ENCODE peak calls at places on chromosomes 4 and X, in eight cellular contexts. One of them, this sample, is unnamed.

GRCh38 chr4:59583845-59584568 is 1616.1 kb upstream of the ADGRL3 start:
- DNase-seq in tibial nerve: no peak
- DNase-seq in A549: no peak
- DNase-seq in sigmoid colon: no peak
- DNase-seq in K562: no peak
- DNase-seq in stomach: no peak
- DNase-seq in GM12878: no peak
- DNase-seq in ovary: no peak
- DNase-seq in this sample: no peak

GRCh38 chr4:189046642-189047041 is 894.0 kb upstream of the FRG1 start:
- DNase-seq in tibial nerve: no peak
- DNase-seq in A549: no peak
- DNase-seq in sigmoid colon: no peak
- DNase-seq in K562: no peak
- DNase-seq in stomach: no peak
- DNase-seq in GM12878: no peak
- DNase-seq in ovary: no peak
- DNase-seq in this sample: no peak

GRCh38 chrX:107764845-107765608 is 10.6 kb downstream of the TSC22D3 start:
- DNase-seq in tibial nerve: no peak
- DNase-seq in A549: no peak
- DNase-seq in sigmoid colon: no peak
- DNase-seq in K562: no peak
- DNase-seq in stomach: no peak
- DNase-seq in GM12878: no peak
- DNase-seq in ovary: no peak
- DNase-seq in this sample: no peak

GRCh38 chrX:70656304-70656703 is 211.7 kb downstream of the DLG3 start:
- DNase-seq in tibial nerve: no peak
- DNase-seq in A549: no peak
- DNase-seq in sigmoid colon: no peak
- DNase-seq in K562: no peak
- DNase-seq in stomach: no peak
- DNase-seq in GM12878: no peak
- DNase-seq in ovary: no peak
- DNase-seq in this sample: no peak

GRCh38 chrX:93404121-93404520 is 269.3 kb downstream of the NAP1L3 start:
- DNase-seq in tibial nerve: no peak
- DNase-seq in A549: no peak
- DNase-seq in sigmoid colon: no peak
- DNase-seq in K562: no peak
- DNase-seq in stomach: no peak
- DNase-seq in GM12878: no peak
- DNase-seq in ovary: no peak
- DNase-seq in this sample: no peak

GRCh38 chrX:23902419-23902818 is 5.3 kb downstream of the APOO start:
- DNase-seq in tibial nerve: no peak
- DNase-seq in A549: peak; percentile 76
- DNase-seq in sigmoid colon: no peak
- DNase-seq in K562: peak; percentile 11
- DNase-seq in stomach: no peak
- DNase-seq in GM12878: no peak
- DNase-seq in ovary: no peak
- DNase-seq in this sample: no peak

GRCh38 chrX:153444333-153445011 is 1.4 kb downstream of the TREX2 start:
- DNase-seq in tibial nerve: no peak
- DNase-seq in A549: no peak
- DNase-seq in sigmoid colon: peak; percentile 57
- DNase-seq in K562: no peak
- DNase-seq in stomach: no peak
- DNase-seq in GM12878: no peak
- DNase-seq in ovary: no peak
- DNase-seq in this sample: no peak

GRCh38 chrX:120726294-120726693 is 96.4 kb upstream of the C1GALT1C1 start:
- DNase-seq in tibial nerve: no peak
- DNase-seq in A549: no peak
- DNase-seq in sigmoid colon: no peak
- DNase-seq in K562: no peak
- DNase-seq in stomach: no peak
- DNase-seq in GM12878: peak; percentile 73
- DNase-seq in ovary: no peak
- DNase-seq in this sample: no peak

GRCh38 chrX:123339201-123339905 is 155.3 kb downstream of the GRIA3 start:
- DNase-seq in tibial nerve: no peak
- DNase-seq in A549: peak; percentile 3
- DNase-seq in sigmoid colon: no peak
- DNase-seq in K562: no peak
- DNase-seq in stomach: no peak
- DNase-seq in GM12878: no peak
- DNase-seq in ovary: no peak
- DNase-seq in this sample: no peak

GRCh38 chr4:106450249-106450648 is 81.7 kb upstream of the GIMD1 start:
- DNase-seq in tibial nerve: no peak
- DNase-seq in A549: no peak
- DNase-seq in sigmoid colon: no peak
- DNase-seq in K562: no peak
- DNase-seq in stomach: no peak
- DNase-seq in GM12878: no peak
- DNase-seq in ovary: no peak
- DNase-seq in this sample: no peak

GRCh38 chr4:140227286-140227685 is 73.3 kb upstream of the MAML3 start:
- DNase-seq in tibial nerve: no peak
- DNase-seq in A549: peak; percentile 36
- DNase-seq in sigmoid colon: no peak
- DNase-seq in K562: no peak
- DNase-seq in stomach: no peak
- DNase-seq in GM12878: no peak
- DNase-seq in ovary: no peak
- DNase-seq in this sample: no peak

GRCh38 chrX:133792198-133792953 is 193.0 kb downstream of the GPC3 start:
- DNase-seq in tibial nerve: peak; percentile 50
- DNase-seq in A549: peak; percentile 68
- DNase-seq in sigmoid colon: peak; percentile 78
- DNase-seq in K562: peak; percentile 68
- DNase-seq in stomach: peak; percentile 70
- DNase-seq in GM12878: peak; percentile 15
- DNase-seq in ovary: peak; percentile 70
- DNase-seq in this sample: no peak

GRCh38 chrX:20362268-20363002 is 95.7 kb upstream of the RPS6KA3 start:
- DNase-seq in tibial nerve: peak; percentile 5
- DNase-seq in A549: peak; percentile 95
- DNase-seq in sigmoid colon: no peak
- DNase-seq in K562: no peak
- DNase-seq in stomach: no peak
- DNase-seq in GM12878: no peak
- DNase-seq in ovary: no peak
- DNase-seq in this sample: no peak

GRCh38 chrX:118566359-118566758 is 70.7 kb downstream of the DOCK11 start:
- DNase-seq in tibial nerve: no peak
- DNase-seq in A549: no peak
- DNase-seq in sigmoid colon: no peak
- DNase-seq in K562: no peak
- DNase-seq in stomach: no peak
- DNase-seq in GM12878: no peak
- DNase-seq in ovary: no peak
- DNase-seq in this sample: no peak

GRCh38 chr4:116702949-116703348 is 382.4 kb downstream of the TRAM1L1 start:
- DNase-seq in tibial nerve: no peak
- DNase-seq in A549: peak; percentile 11
- DNase-seq in sigmoid colon: no peak
- DNase-seq in K562: no peak
- DNase-seq in stomach: no peak
- DNase-seq in GM12878: no peak
- DNase-seq in ovary: no peak
- DNase-seq in this sample: no peak

GRCh38 chr4:4859010-4859798 is at the start of gene MSX1:
- DNase-seq in tibial nerve: peak; percentile 75
- DNase-seq in A549: peak; percentile 74
- DNase-seq in sigmoid colon: peak; percentile 90
- DNase-seq in K562: peak; percentile 98
- DNase-seq in stomach: peak; percentile 87
- DNase-seq in GM12878: no peak
- DNase-seq in ovary: peak; percentile 87
- DNase-seq in this sample: no peak

GRCh38 chr4:38925492-38926418 is 58.1 kb downstream of the FAM114A1 start:
- DNase-seq in tibial nerve: no peak
- DNase-seq in A549: no peak
- DNase-seq in sigmoid colon: peak; percentile 71
- DNase-seq in K562: no peak
- DNase-seq in stomach: no peak
- DNase-seq in GM12878: no peak
- DNase-seq in ovary: no peak
- DNase-seq in this sample: no peak

GRCh38 chr4:140078366-140078765 is 75.6 kb downstream of the MAML3 start:
- DNase-seq in tibial nerve: peak; percentile 36
- DNase-seq in A549: no peak
- DNase-seq in sigmoid colon: no peak
- DNase-seq in K562: no peak
- DNase-seq in stomach: no peak
- DNase-seq in GM12878: no peak
- DNase-seq in ovary: peak; percentile 61
- DNase-seq in this sample: no peak

GRCh38 chrX:144791298-144791697 is 456.0 kb upstream of the SPANXN1 start:
- DNase-seq in tibial nerve: no peak
- DNase-seq in A549: no peak
- DNase-seq in sigmoid colon: no peak
- DNase-seq in K562: no peak
- DNase-seq in stomach: no peak
- DNase-seq in GM12878: no peak
- DNase-seq in ovary: no peak
- DNase-seq in this sample: no peak
- TF ChIP-seq EP300 in tibial nerve: no peak
- TF ChIP-seq EP300 in A549: no peak
- TF ChIP-seq EP300 in sigmoid colon: no peak
- TF ChIP-seq EP300 in K562: no peak
- TF ChIP-seq EP300 in stomach: no peak
- TF ChIP-seq EP300 in GM12878: no peak
- TF ChIP-seq EP300 in ovary: no peak
- TF ChIP-seq EP300 in this sample: no peak

DNA sequence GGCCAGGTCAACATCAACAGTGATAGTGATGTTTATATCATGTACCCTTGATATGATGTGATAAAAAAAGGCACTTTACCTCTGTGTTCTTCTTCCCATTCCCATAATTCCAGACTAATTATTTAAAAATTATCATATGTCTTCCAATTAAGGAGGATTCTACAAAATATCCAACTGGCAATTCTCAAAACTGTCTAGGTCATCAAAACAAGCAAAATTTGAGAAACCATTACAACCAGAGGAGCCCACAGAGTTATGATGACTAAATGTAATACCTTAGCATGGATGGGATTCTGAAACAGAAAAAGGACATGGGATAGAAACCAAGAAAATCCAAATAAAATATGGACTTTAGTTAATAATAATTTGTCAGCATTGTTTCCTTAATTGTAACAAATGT is 428.6 kb upstream of the AMOT start:
- DNase-seq in tibial nerve: no peak
- DNase-seq in A549: no peak
- DNase-seq in sigmoid colon: no peak
- DNase-seq in K562: no peak
- DNase-seq in stomach: no peak
- DNase-seq in GM12878: no peak
- DNase-seq in ovary: no peak
- DNase-seq in this sample: no peak
- TF ChIP-seq EP300 in tibial nerve: no peak
- TF ChIP-seq EP300 in A549: no peak
- TF ChIP-seq EP300 in sigmoid colon: no peak
- TF ChIP-seq EP300 in K562: no peak
- TF ChIP-seq EP300 in stomach: no peak
- TF ChIP-seq EP300 in GM12878: no peak
- TF ChIP-seq EP300 in ovary: no peak
- TF ChIP-seq EP300 in this sample: no peak

DNA sequence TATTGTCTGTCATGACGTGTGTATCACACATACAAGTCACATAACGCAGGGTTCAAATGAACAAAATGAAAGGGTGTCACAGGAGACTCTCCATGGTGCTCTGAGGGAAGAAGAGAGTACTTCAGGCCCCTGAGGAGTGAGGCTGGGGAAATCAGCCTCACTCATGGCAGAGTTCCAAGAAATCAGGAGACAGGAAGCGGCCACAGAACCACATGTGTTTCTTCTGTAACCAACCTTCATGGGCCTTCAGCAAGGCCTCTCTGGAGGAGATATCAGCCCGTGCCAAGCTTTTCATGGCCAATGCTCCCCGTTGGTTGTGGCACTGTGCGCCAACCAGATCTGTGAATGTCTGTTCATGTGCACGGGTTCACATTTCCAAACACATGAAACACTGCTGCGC is 76.0 kb downstream of the NAT8L start:
- DNase-seq in tibial nerve: no peak
- DNase-seq in A549: no peak
- DNase-seq in sigmoid colon: no peak
- DNase-seq in K562: no peak
- DNase-seq in stomach: no peak
- DNase-seq in GM12878: no peak
- DNase-seq in ovary: no peak
- DNase-seq in this sample: no peak
- TF ChIP-seq EP300 in tibial nerve: no peak
- TF ChIP-seq EP300 in A549: no peak
- TF ChIP-seq EP300 in sigmoid colon: no peak
- TF ChIP-seq EP300 in K562: no peak
- TF ChIP-seq EP300 in stomach: no peak
- TF ChIP-seq EP300 in GM12878: no peak
- TF ChIP-seq EP300 in ovary: no peak
- TF ChIP-seq EP300 in this sample: no peak

GRCh38 chrX:101450052-101450451 is 35.2 kb upstream of the ARMCX4 start:
- DNase-seq in tibial nerve: no peak
- DNase-seq in A549: no peak
- DNase-seq in sigmoid colon: no peak
- DNase-seq in K562: no peak
- DNase-seq in stomach: no peak
- DNase-seq in GM12878: no peak
- DNase-seq in ovary: no peak
- DNase-seq in this sample: no peak

GRCh38 chrX:101449279-101449678 is 36.0 kb upstream of the ARMCX4 start:
- DNase-seq in tibial nerve: no peak
- DNase-seq in A549: no peak
- DNase-seq in sigmoid colon: no peak
- DNase-seq in K562: no peak
- DNase-seq in stomach: no peak
- DNase-seq in GM12878: no peak
- DNase-seq in ovary: no peak
- DNase-seq in this sample: no peak

GRCh38 chrX:101452051-101452450 is 33.2 kb upstream of the ARMCX4 start:
- DNase-seq in tibial nerve: no peak
- DNase-seq in A549: no peak
- DNase-seq in sigmoid colon: no peak
- DNase-seq in K562: no peak
- DNase-seq in stomach: no peak
- DNase-seq in GM12878: no peak
- DNase-seq in ovary: no peak
- DNase-seq in this sample: no peak

DNA sequence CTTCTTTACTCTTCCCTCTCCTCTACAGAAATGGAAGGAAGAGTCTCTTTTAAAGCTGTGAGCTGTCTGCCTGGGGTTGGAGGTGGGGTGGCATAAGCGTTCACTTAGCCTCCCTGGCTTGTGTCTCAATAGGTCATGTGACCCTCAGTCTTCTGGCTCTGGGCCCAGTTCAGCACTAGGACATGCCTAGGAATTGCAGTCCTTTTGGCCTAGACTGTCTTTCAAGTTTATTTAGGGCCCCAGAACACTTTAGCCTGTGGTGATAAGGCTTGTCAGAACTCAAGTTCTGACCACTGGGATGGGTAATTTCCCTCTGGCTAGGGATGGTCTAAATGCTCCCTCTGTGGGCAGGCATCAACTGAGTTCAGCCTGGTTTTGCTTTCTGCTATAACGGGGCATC is 34.3 kb upstream of the ARMCX4 start:
- DNase-seq in tibial nerve: no peak
- DNase-seq in A549: no peak
- DNase-seq in sigmoid colon: no peak
- DNase-seq in K562: no peak
- DNase-seq in stomach: no peak
- DNase-seq in GM12878: no peak
- DNase-seq in ovary: peak; percentile 58
- DNase-seq in this sample: no peak
- TF ChIP-seq EP300 in tibial nerve: no peak
- TF ChIP-seq EP300 in A549: no peak
- TF ChIP-seq EP300 in sigmoid colon: no peak
- TF ChIP-seq EP300 in K562: no peak
- TF ChIP-seq EP300 in stomach: no peak
- TF ChIP-seq EP300 in GM12878: no peak
- TF ChIP-seq EP300 in ovary: no peak
- TF ChIP-seq EP300 in this sample: no peak